ENCODE peak calls at places on chromosomes 5 and 9, in seven cellular contexts. F is GM23248; W is stimulated activated CD8-positive, alpha-beta memory T cell treated with anti-CD3 and anti-CD28 coated beads, Interleukin-15, amount 100 ng/mL, for 24 hours; Y is HT-29; H is amniotic stem cell; E is NCI-H1694 treated with DMSO at 0.1 percent for 48 hours; L is cerebellar cortex. R is an unnamed sample.

GRCh38 chr5:136249678-136250266 is 56.8 kb upstream of the SMIM32 start:
- DNase-seq in H (peak), W (no peak), L (peak), Y (peak), E (peak), F (peak), R (peak)

GRCh38 chr9:77897292-77897691 is 134.3 kb downstream of the GNAQ start:
- DNase-seq in H (no peak), F (peak), L (no peak), Y (peak), E (no peak), W (no peak), R (no peak)

GRCh38 chr5:87539839-87540238 is 127.1 kb upstream of the CCNH start:
- DNase-seq in L (no peak), F (no peak), W (no peak), H (no peak), E (no peak), Y (no peak), R (no peak)

GRCh38 chr5:99037668-99038067 is 108.9 kb upstream of the CHD1 start:
- DNase-seq in W (no peak), Y (peak), H (no peak), E (no peak), L (no peak), F (no peak), R (no peak)

GRCh38 chr5:17928571-17928970 is 294.3 kb downstream of the TAF11L14 start:
- DNase-seq in H (no peak), L (peak), F (no peak), Y (no peak), W (no peak), E (no peak), R (no peak)

GRCh38 chr5:37721447-37721871 is 118.4 kb downstream of the GDNF start:
- DNase-seq in H (no peak), W (no peak), L (no peak), E (no peak), F (peak), Y (no peak), R (no peak)

GRCh38 chr5:172189693-172190296 is 1.8 kb upstream of the STK10 start:
- DNase-seq in W (no peak), H (no peak), E (no peak), L (no peak), F (no peak), Y (no peak), R (no peak)

GRCh38 chr5:87151547-87151946 is 116.1 kb upstream of the RASA1 start:
- DNase-seq in L (no peak), Y (peak), W (no peak), H (peak), E (no peak), F (peak), R (no peak)

GRCh38 chr5:81577091-81577490 is 173.8 kb downstream of the SSBP2 start:
- DNase-seq in F (no peak), E (no peak), Y (no peak), L (no peak), H (no peak), W (no peak), R (no peak)

GRCh38 chr5:16483361-16483760 is 17.8 kb upstream of the ZNF622 start:
- DNase-seq in E (no peak), L (no peak), H (no peak), W (no peak), F (no peak), Y (no peak), R (no peak)

GRCh38 chr9:103242025-103242424 is 246.9 kb downstream of the CYLC2 start:
- DNase-seq in E (no peak), L (no peak), W (no peak), Y (no peak), F (no peak), H (no peak), R (no peak)

R was measured in upper lobe of left lung.